ENCODE peak calls at places on chromosomes 12 and 14, in nine cellular contexts. R is left ventricle myocardium inferior, S is heart left ventricle, V is neural progenitor cell, E is aorta, P is cardiac muscle cell, L is psoas muscle, H is A549, B is kidney. Z is an unnamed sample.

GRCh38 chr12:79373896-79374499 is 316.8 kb downstream of the PAWR start:
- DNase-seq in V (peak; percentile 47), H (peak; percentile 62), P (peak; percentile 38), L (no peak), E (no peak), B (no peak), R (no peak), S (no peak), Z (peak; percentile 71)

GRCh38 chr14:99242816-99243795 is 28.9 kb downstream of the BCL11B start:
- DNase-seq in S (no peak), P (no peak), H (no peak), V (no peak), E (no peak), B (no peak), L (no peak), R (no peak), Z (no peak)

GRCh38 chr12:30594509-30594908 is 101.2 kb downstream of the IPO8 start:
- DNase-seq in S (no peak), H (no peak), L (no peak), B (no peak), P (no peak), R (no peak), V (no peak), E (no peak), Z (no peak)

GRCh38 chr12:6116481-6117021 is 7.9 kb downstream of the VWF start:
- DNase-seq in B (no peak), P (peak; percentile 73), R (no peak), S (no peak), E (no peak), V (no peak), L (peak; percentile 30), H (peak; percentile 37), Z (no peak)

GRCh38 chr12:114368685-114369084 is 37.3 kb downstream of the TBX5 start:
- DNase-seq in H (no peak), S (no peak), E (peak; percentile 55), R (no peak), V (no peak), P (peak; percentile 5), L (peak; percentile 19), B (no peak), Z (no peak)

GRCh38 chr14:87745507-87746118 is 247.4 kb downstream of the GALC start:
- DNase-seq in L (no peak), S (no peak), V (peak; percentile 62), B (no peak), E (no peak), P (peak; percentile 40), H (peak; percentile 37), R (no peak), Z (peak; percentile 54)

GRCh38 chr14:103195828-103196615 is 72.8 kb downstream of the TNFAIP2 start:
- DNase-seq in L (no peak), H (no peak), R (no peak), E (no peak), S (no peak), P (no peak), V (no peak), B (peak; percentile 44), Z (no peak)

GRCh38 chr12:97659117-97659880 is 196.7 kb downstream of the RMST start:
- DNase-seq in B (no peak), H (no peak), R (no peak), L (no peak), V (no peak), S (no peak), P (no peak), E (no peak), Z (no peak)

GRCh38 chr12:92539966-92540791 is 162.6 kb upstream of the PLEKHG7 start:
- DNase-seq in S (peak; percentile 66), V (peak; percentile 73), E (peak; percentile 44), B (peak; percentile 66), P (no peak), R (peak; percentile 27), L (no peak), H (no peak), Z (peak; percentile 59)

GRCh38 chr12:132366341-132366861 is 37.0 kb upstream of the GALNT9 start:
- DNase-seq in R (no peak), B (peak; percentile 85), P (no peak), L (no peak), H (no peak), S (peak; percentile 46), V (peak; percentile 83), E (peak; percentile 30), Z (no peak)

GRCh38 chr12:116381744-116382455 is 104.4 kb upstream of the MED13L start:
- DNase-seq in H (peak; percentile 95), S (no peak), V (peak; percentile 92), P (peak; percentile 95), E (no peak), B (no peak), L (no peak), R (no peak), Z (peak; percentile 85)

GRCh38 chr12:89160716-89161123 is 191.6 kb downstream of the DUSP6 start:
- DNase-seq in B (peak; percentile 73), E (peak; percentile 73), S (no peak), H (peak; percentile 28), R (peak; percentile 67), L (peak; percentile 49), V (no peak), P (peak; percentile 63), Z (peak; percentile 93)

GRCh38 chr12:51900323-51900889 is 6.9 kb upstream of the ACVRL1 start:
- DNase-seq in V (no peak), E (peak; percentile 24), S (peak; percentile 48), R (no peak), H (no peak), P (no peak), L (no peak), B (peak; percentile 67), Z (no peak)

GRCh38 chr12:92467886-92468285 is 234.9 kb upstream of the PLEKHG7 start:
- DNase-seq in H (peak; percentile 13), L (no peak), S (no peak), B (no peak), V (no peak), P (no peak), E (no peak), R (no peak), Z (no peak)

GRCh38 chr14:20469890-20470858 is 968 bp downstream of the PNP start:
- DNase-seq in B (peak; percentile 79), V (peak; percentile 38), L (peak; percentile 18), P (peak; percentile 59), E (peak; percentile 70), R (no peak), H (peak; percentile 71), S (peak; percentile 63), Z (peak; percentile 71)

GRCh38 chr14:24399981-24400718 is 1.3 kb downstream of the NYNRIN start:
- DNase-seq in V (no peak), S (peak; percentile 51), L (no peak), B (no peak), E (peak; percentile 49), R (no peak), P (no peak), H (no peak), Z (no peak)

GRCh38 chr14:105472496-105472991 is 2.1 kb upstream of the CRIP2 start:
- DNase-seq in P (no peak), S (peak; percentile 88), B (peak; percentile 93), H (no peak), E (peak; percentile 71), L (peak; percentile 37), V (no peak), R (peak; percentile 83), Z (no peak)

GRCh38 chr14:32934891-32935633 is 3.6 kb upstream of the NPAS3 start:
- DNase-seq in V (peak; percentile 57), B (no peak), L (no peak), E (no peak), H (no peak), P (no peak), R (no peak), S (peak; percentile 28), Z (peak; percentile 61)

GRCh38 chr12:778615-779014 is 26.2 kb downstream of the WNK1 start:
- DNase-seq in H (no peak), E (no peak), B (no peak), V (no peak), P (no peak), R (no peak), S (no peak), L (no peak), Z (no peak)
- H3K4me1 ChIP-seq in H (peaks cover 80% of the 10 kb centered on the region), E (peaks cover 2% of the 10 kb centered on the region), B (peaks cover 9% of the 10 kb centered on the region), V (peaks cover 20% of the 10 kb centered on the region), P (peaks cover 40% of the 10 kb centered on the region), R (peaks cover 92% of the 10 kb centered on the region), S (peaks cover 42% of the 10 kb centered on the region), L (peaks cover 73% of the 10 kb centered on the region), Z (peaks cover 40% of the 10 kb centered on the region)

GRCh38 chr12:57138526-57139272 is 8.7 kb downstream of the LRP1-AS start:
- DNase-seq in E (peak; percentile 92), R (peak; percentile 88), V (no peak), S (peak; percentile 87), H (no peak), P (peak; percentile 74), L (peak; percentile 91), B (peak; percentile 87), Z (no peak)
- H3K4me1 ChIP-seq in E (no peaks in the 10 kb centered on the region), R (peaks cover 100% of the 10 kb centered on the region), V (peaks cover 17% of the 10 kb centered on the region), S (peaks cover 46% of the 10 kb centered on the region), H (peaks cover 15% of the 10 kb centered on the region), P (peaks cover 21% of the 10 kb centered on the region), L (no peaks in the 10 kb centered on the region), B (no peaks in the 10 kb centered on the region), Z (peaks cover 11% of the 10 kb centered on the region)

DNA sequence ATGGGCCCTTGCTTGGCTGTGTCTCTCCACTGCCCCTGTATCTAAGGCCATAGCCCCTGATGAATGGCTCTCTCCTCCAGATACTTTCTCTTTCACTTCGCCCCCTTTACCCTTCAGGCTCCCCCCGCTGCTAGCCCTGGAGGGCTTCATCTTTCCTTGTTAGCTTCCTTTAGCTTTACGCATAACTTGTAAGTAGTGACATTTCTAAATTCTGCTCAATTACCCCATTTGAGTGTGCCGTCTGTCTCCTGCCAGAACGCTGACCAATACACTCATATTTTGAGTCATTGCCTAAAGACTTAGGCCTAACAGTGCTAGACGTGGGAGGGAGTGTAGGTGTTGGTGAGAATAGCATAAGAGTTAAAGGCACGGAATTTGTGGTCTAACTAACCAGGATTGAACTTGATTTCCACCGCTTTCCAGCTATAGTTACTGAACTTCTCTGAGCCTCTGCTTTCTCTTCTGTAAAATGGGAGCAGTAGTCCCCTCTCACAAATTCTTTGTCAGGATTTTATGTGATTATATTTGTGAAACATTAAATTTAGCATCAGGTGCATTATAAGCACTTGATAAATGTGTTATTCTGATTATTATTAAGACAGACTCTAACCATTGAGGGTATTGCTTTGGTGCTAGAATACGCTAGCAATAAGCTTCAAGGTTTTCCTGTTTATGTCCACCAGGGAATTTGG is 129.3 kb downstream of the ZFP36L1 start:
- DNase-seq in L (no peak), P (peak; percentile 64), H (no peak), E (no peak), V (no peak), S (no peak), B (no peak), R (no peak), Z (no peak)
- H3K4me1 ChIP-seq in L (peaks cover 14% of the 10 kb centered on the region), P (peaks cover 41% of the 10 kb centered on the region), H (peaks cover 5% of the 10 kb centered on the region), E (peaks cover 5% of the 10 kb centered on the region), V (peaks cover 15% of the 10 kb centered on the region), S (peaks cover 26% of the 10 kb centered on the region), B (peaks cover 19% of the 10 kb centered on the region), R (peaks cover 65% of the 10 kb centered on the region), Z (peaks cover 35% of the 10 kb centered on the region)

GRCh38 chr12:53055471-53056266 is 5.8 kb downstream of the TNS2 start:
- DNase-seq in R (no peak), H (no peak), L (no peak), E (no peak), V (no peak), P (no peak), B (peak; percentile 76), S (no peak), Z (no peak)
- H3K4me1 ChIP-seq in R (peaks cover 99% of the 10 kb centered on the region), H (peaks cover 41% of the 10 kb centered on the region), L (peaks cover 43% of the 10 kb centered on the region), E (no peaks in the 10 kb centered on the region), V (peaks cover 8% of the 10 kb centered on the region), P (peaks cover 7% of the 10 kb centered on the region), B (peaks cover 39% of the 10 kb centered on the region), S (peaks cover 51% of the 10 kb centered on the region), Z (peaks cover 25% of the 10 kb centered on the region)

Z was measured in A673.